ENCODE peak calls at places on chromosomes 6 and 20, in four cellular contexts. Z, L, X and G are unnamed samples.

GRCh38 chr6:168410035-168410434 is 30.9 kb upstream of the SMOC2 start:
- DNase-seq in L (no peak), X (no peak), Z (no peak), G (no peak)

GRCh38 chr6:84082693-84083265 is 49.2 kb downstream of the MRAP2 start:
- DNase-seq in L (no peak), Z (no peak), X (no peak), G (no peak)

GRCh38 chr6:155042983-155043382 is 47.9 kb downstream of the TIAM2 start:
- DNase-seq in X (no peak), L (no peak), Z (no peak), G (no peak)

GRCh38 chr6:89117285-89118108 is at the start of gene SRSF12:
- DNase-seq in X (no peak), Z (peak), L (no peak), G (peak)

GRCh38 chr6:15792842-15793241 is 130.0 kb upstream of the DTNBP1 start:
- DNase-seq in X (no peak), L (no peak), Z (no peak), G (no peak)

GRCh38 chr6:150631982-150632642 is 32.4 kb downstream of the PLEKHG1 start:
- DNase-seq in X (no peak), L (no peak), Z (no peak), G (no peak)

GRCh38 chr6:36967757-36968156 is 13.2 kb downstream of the PI16 start:
- DNase-seq in L (no peak), X (no peak), Z (no peak), G (no peak)

GRCh38 chr20:16412896-16413295 is 160.4 kb downstream of the KIF16B start:
- DNase-seq in Z (no peak), L (no peak), X (no peak), G (no peak)

GRCh38 chr6:154156135-154156948 is 117.3 kb downstream of the OPRM1 start:
- DNase-seq in L (no peak), X (peak), Z (peak), G (peak)

GRCh38 chr6:11143394-11144371 is 32.2 kb upstream of the ERVFRD-1 start:
- DNase-seq in Z (peak), X (peak), L (no peak), G (no peak)

GRCh38 chr6:124683507-124683906 is 278.7 kb upstream of the RNF217 start:
- DNase-seq in Z (no peak), L (no peak), X (peak), G (no peak)

GRCh38 chr6:170129691-170130171 is 161.1 kb downstream of the DLL1 start:
- DNase-seq in X (no peak), L (no peak), Z (no peak), G (no peak)

GRCh38 chr6:129701721-129702455 is 8.1 kb downstream of the ARHGAP18 start:
- DNase-seq in L (no peak), X (no peak), Z (peak), G (no peak)

GRCh38 chr6:168468046-168468445 is 27.1 kb downstream of the SMOC2 start:
- DNase-seq in X (no peak), L (no peak), Z (no peak), G (no peak)

GRCh38 chr6:13877116-13877515 is 47.6 kb upstream of the RNF182 start:
- DNase-seq in X (peak), Z (peak), L (no peak), G (no peak)

GRCh38 chr6:84774174-84775158 is 10.1 kb upstream of the TBX18 start:
- DNase-seq in X (peak), L (no peak), Z (no peak), G (peak)

GRCh38 chr20:19885981-19886665 is 128.1 kb downstream of the RIN2 start:
- DNase-seq in Z (peak), X (no peak), L (no peak), G (peak)

GRCh38 chr6:95228636-95229035 is 348.7 kb upstream of the MANEA start:
- DNase-seq in L (no peak), X (no peak), Z (no peak), G (no peak)

GRCh38 chr20:2805682-2806350 is 5.4 kb upstream of the CPXM1 start:
- DNase-seq in Z (peak), L (no peak), X (peak), G (no peak)

GRCh38 chr6:139917943-139918342 is 543.5 kb upstream of the CITED2 start:
- DNase-seq in Z (no peak), L (no peak), X (no peak), G (no peak)

GRCh38 chr20:45861157-45862075 is 4.0 kb downstream of the ZSWIM3 start:
- DNase-seq in L (no peak), Z (no peak), X (peak), G (peak)

GRCh38 chr6:27592481-27593199 is 119.7 kb upstream of the ZNF184 start:
- DNase-seq in L (peak), X (peak), Z (peak), G (peak)

GRCh38 chr6:48564036-48564820 is 453.2 kb upstream of the PTCHD4 start:
- DNase-seq in Z (no peak), L (no peak), X (no peak), G (no peak)

GRCh38 chr20:61457725-61458124 is 205.7 kb downstream of the CDH4 start:
- DNase-seq in Z (no peak), L (no peak), X (no peak), G (no peak)

GRCh38 chr6:129749749-129750120 is 39.8 kb upstream of the ARHGAP18 start:
- DNase-seq in X (no peak), Z (peak), L (peak), G (peak)

GRCh38 chr6:119243037-119243436 is 106.5 kb downstream of the MAN1A1 start:
- DNase-seq in L (no peak), Z (no peak), X (no peak), G (no peak)

GRCh38 chr6:87333591-87334181 is 4.6 kb upstream of the GJB7 start:
- DNase-seq in L (no peak), Z (peak), X (no peak), G (no peak)

GRCh38 chr6:42726485-42727083 is 4.2 kb upstream of the PRPH2 start:
- DNase-seq in L (peak), X (peak), Z (peak), G (peak)

GRCh38 chr6:124995131-124995530 is 32.9 kb downstream of the RNF217 start:
- DNase-seq in Z (no peak), L (no peak), X (no peak), G (no peak)

GRCh38 chr6:147003186-147003585 is 201.0 kb upstream of the STXBP5 start:
- DNase-seq in X (no peak), Z (no peak), L (no peak), G (no peak)

GRCh38 chr6:146997062-146997461 is 207.2 kb upstream of the STXBP5 start:
- DNase-seq in X (peak), Z (peak), L (no peak), G (no peak)

GRCh38 chr6:147000545-147001488 is 203.4 kb upstream of the STXBP5 start:
- DNase-seq in X (peak), Z (peak), L (no peak), G (peak)

GRCh38 chr6:147001621-147002020 is 202.6 kb upstream of the STXBP5 start:
- DNase-seq in Z (no peak), L (no peak), X (no peak), G (no peak)

DNA sequence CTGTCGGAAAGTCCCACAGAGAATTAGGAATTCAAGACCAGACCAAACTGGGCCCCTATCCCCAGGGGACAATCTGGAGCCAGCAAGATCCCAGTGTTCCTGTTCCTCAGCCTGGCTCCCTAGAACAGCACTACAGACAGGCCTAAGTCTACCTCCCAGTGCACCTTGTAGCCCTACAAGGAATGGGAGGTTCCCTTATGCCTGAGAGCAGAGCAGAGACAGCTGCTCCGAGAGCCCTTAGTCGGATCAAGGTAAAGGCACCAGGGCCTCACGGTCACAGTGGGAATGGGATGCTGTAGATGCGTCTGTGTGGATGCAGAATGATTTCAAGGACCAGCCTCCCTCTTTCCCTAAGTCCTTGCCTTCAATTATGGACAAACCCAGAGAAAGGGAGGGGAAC is 204.5 kb upstream of the STXBP5 start:
- DNase-seq in Z (no peak), X (no peak), L (no peak), G (no peak)
- TF ChIP-seq CTCF in Z (no peak), X (no peak), L (no peak), G (no peak)

GRCh38 chr6:146364816-146365594 is 178.6 kb upstream of the RAB32 start:
- DNase-seq in X (no peak), Z (no peak), L (no peak), G (peak)

GRCh38 chr6:146367061-146367460 is 176.6 kb upstream of the RAB32 start:
- DNase-seq in X (no peak), L (no peak), Z (no peak), G (no peak)

GRCh38 chr6:146361367-146361924 is 182.2 kb upstream of the RAB32 start:
- DNase-seq in X (peak), Z (no peak), L (no peak), G (peak)

GRCh38 chr6:146359123-146359522 is 184.5 kb upstream of the RAB32 start:
- DNase-seq in X (no peak), L (no peak), Z (no peak), G (no peak)

DNA sequence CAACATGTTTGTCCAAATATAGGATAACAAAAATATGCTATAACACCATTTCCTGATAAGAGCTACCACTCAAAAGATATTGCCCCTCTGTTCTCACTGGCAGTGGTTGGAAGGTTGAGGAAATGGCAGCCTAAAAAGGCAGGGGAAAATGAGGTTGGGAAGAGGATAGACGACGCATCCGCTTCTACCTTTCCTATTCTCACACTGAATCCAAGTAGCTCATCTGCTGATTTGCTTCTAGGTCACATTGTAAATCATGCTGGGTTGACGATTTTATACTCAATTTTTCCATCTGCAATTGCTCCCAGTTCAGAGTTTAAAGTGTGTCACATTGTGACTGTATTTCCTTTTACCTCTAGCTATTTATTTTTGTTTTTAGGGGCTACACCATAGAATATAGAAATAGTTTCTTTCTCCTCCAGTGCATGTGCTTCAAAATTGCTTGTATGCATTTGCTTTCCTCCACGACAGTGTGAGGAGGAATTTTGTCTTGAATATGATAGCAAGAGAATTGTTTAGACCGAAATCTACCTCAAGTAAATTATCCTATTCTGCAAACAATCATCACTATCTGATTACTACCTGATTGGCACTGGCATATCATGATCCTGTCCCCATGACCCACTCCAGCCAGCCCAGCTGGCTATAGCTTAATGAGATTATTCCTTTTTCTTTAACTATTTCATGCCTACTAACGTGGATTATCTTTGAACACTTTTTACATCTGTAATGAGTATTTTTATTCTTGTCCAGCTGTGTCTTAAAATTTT is 179.6 kb upstream of the RAB32 start:
- DNase-seq in X (no peak), L (no peak), Z (no peak), G (no peak)
- TF ChIP-seq FOS in X (no peak), L (no peak), Z (no peak), G (no peak)

GRCh38 chr6:3147914-3148757 is 9.2 kb downstream of the TUBB2A start:
- DNase-seq in X (peak), Z (no peak), L (no peak), G (no peak)
- TF ChIP-seq CTCF in X (peak), Z (no peak), L (no peak), G (no peak)

DNA sequence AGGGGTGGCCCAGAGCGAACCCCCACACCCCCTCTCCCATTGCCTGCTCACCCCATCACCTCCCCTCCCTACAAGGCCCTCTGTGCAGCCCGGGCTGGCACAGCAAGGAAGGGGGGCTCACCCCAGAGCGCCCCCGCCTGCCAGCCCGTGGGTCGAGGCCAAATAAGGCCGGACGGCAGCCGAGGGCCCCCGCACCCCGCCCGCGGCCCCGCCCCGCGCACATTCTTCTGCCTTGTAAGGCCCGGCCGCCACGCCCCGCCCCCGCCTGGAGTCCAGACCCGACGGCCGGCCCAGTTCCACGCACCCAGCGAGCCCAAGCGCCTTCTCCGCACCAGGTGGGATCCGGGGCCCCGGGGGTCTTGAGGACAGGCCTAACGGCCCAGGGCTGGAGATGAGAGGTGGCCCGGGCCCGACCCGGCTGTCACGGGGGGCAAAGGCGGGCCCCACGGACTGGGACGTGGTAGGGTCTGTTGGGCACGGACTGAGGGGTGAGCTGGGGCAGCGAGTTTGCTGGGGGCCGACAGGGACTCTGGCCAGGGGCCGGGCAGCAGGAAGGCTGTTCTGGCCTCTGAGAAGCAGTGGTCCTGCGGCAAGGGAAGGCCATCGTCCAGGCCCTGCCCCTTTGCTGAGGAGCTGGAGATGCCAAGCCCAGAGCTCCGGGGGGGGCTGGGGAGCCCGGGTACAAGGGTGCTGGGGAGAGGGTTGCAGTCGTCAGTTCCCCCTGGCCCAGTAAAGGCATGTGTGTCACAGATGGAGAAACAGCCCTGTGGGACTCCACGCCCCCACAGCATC is at the start of gene MYL9:
- DNase-seq in X (peak), L (no peak), Z (peak), G (peak)
- TF ChIP-seq FOS in X (no peak), L (no peak), Z (no peak), G (no peak)

DNA sequence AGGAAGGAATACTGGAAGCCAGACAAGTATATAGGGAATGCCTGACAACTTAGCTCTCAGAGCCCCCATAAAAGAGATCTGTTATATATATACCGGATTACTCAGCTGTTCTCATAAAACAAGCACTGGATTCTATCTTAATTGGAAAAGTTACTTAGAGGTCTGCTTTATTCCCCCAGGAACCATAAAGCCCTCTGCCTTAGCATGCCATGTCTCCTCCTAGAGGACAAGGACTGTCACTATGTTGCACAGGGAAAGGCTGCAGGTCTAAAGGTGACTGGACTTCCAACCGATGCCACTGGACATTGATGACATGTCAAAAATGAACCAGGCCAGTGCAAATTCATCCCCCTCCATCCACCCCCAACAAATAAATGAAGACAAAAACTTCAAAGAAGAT is 6.4 kb downstream of the EXOC2 start:
- DNase-seq in L (no peak), Z (no peak), X (peak), G (no peak)
- TF ChIP-seq CTCF in L (peak), Z (peak), X (peak), G (no peak)

GRCh38 chr6:108947114-108947854 is 99.1 kb downstream of the ARMC2 start:
- DNase-seq in L (no peak), X (no peak), Z (peak), G (no peak)
- TF ChIP-seq FOS in L (no peak), X (no peak), Z (no peak), G (no peak)

GRCh38 chr6:79048611-79049010 is 29.4 kb downstream of the PHIP start:
- DNase-seq in X (peak), L (no peak), Z (peak), G (peak)
- TF ChIP-seq CTCF in X (peak), L (peak), Z (peak), G (peak)

GRCh38 chr6:158223926-158224325 is 55.8 kb downstream of the GTF2H5 start:
- DNase-seq in X (no peak), L (no peak), Z (no peak), G (no peak)

GRCh38 chr6:158219229-158219628 is 51.1 kb downstream of the GTF2H5 start:
- DNase-seq in L (no peak), X (no peak), Z (peak), G (no peak)

GRCh38 chr6:158220786-158221442 is 52.8 kb downstream of the GTF2H5 start:
- DNase-seq in Z (peak), X (peak), L (no peak), G (peak)

GRCh38 chr6:158218467-158218866 is 50.3 kb downstream of the GTF2H5 start:
- DNase-seq in X (no peak), Z (no peak), L (no peak), G (no peak)

GRCh38 chr6:158222066-158222465 is 53.9 kb downstream of the GTF2H5 start:
- DNase-seq in L (no peak), Z (no peak), X (no peak), G (no peak)
- TF ChIP-seq FOS in L (no peak), Z (no peak), X (no peak), G (no peak)